ENCODE peak calls at places on chromosomes 6 and 20, in seven cellular contexts. One of them, this sample, is unnamed.

GRCh38 chr6:69146385-69146784 is 511.3 kb downstream of the ADGRB3 start:
- DNase-seq in B cell: no peak
- DNase-seq in islet precursor cell: no peak
- DNase-seq in LHCN-M2: no peak
- DNase-seq in RCC 7860: no peak
- DNase-seq in nephron progenitor cell: no peak
- DNase-seq in ELR: no peak
- DNase-seq in this sample: no peak

GRCh38 chr6:89067796-89068195 is 12.8 kb upstream of the PNRC1 start:
- DNase-seq in B cell: no peak
- DNase-seq in islet precursor cell: no peak
- DNase-seq in LHCN-M2: peak
- DNase-seq in RCC 7860: no peak
- DNase-seq in nephron progenitor cell: no peak
- DNase-seq in ELR: peak
- DNase-seq in this sample: no peak

GRCh38 chr6:170271771-170272314 is 19.0 kb downstream of the DLL1 start:
- DNase-seq in B cell: peak
- DNase-seq in islet precursor cell: no peak
- DNase-seq in LHCN-M2: no peak
- DNase-seq in RCC 7860: no peak
- DNase-seq in nephron progenitor cell: no peak
- DNase-seq in ELR: no peak
- DNase-seq in this sample: no peak

GRCh38 chr6:11845664-11846577 is 67.3 kb upstream of the ADTRP start:
- DNase-seq in B cell: no peak
- DNase-seq in islet precursor cell: no peak
- DNase-seq in LHCN-M2: no peak
- DNase-seq in RCC 7860: no peak
- DNase-seq in nephron progenitor cell: no peak
- DNase-seq in ELR: no peak
- DNase-seq in this sample: no peak

GRCh38 chr6:133187114-133187513 is 54.0 kb upstream of the EYA4 start:
- DNase-seq in B cell: no peak
- DNase-seq in islet precursor cell: no peak
- DNase-seq in LHCN-M2: no peak
- DNase-seq in RCC 7860: no peak
- DNase-seq in nephron progenitor cell: no peak
- DNase-seq in ELR: no peak
- DNase-seq in this sample: no peak

GRCh38 chr6:163634514-163635171 is 220.1 kb downstream of the QKI start:
- DNase-seq in B cell: no peak
- DNase-seq in islet precursor cell: peak
- DNase-seq in LHCN-M2: no peak
- DNase-seq in RCC 7860: no peak
- DNase-seq in nephron progenitor cell: no peak
- DNase-seq in ELR: no peak
- DNase-seq in this sample: no peak

GRCh38 chr20:13443690-13444089 is 195.0 kb downstream of the TASP1 start:
- DNase-seq in B cell: no peak
- DNase-seq in islet precursor cell: no peak
- DNase-seq in LHCN-M2: no peak
- DNase-seq in RCC 7860: no peak
- DNase-seq in nephron progenitor cell: no peak
- DNase-seq in ELR: no peak
- DNase-seq in this sample: peak

GRCh38 chr6:113047148-113047547 is 700.0 kb downstream of the RFPL4B start:
- DNase-seq in B cell: no peak
- DNase-seq in islet precursor cell: no peak
- DNase-seq in LHCN-M2: peak
- DNase-seq in RCC 7860: no peak
- DNase-seq in nephron progenitor cell: no peak
- DNase-seq in ELR: peak
- DNase-seq in this sample: peak

GRCh38 chr6:32194825-32195651 is 2.6 kb upstream of the GPSM3 start:
- DNase-seq in B cell: peak
- DNase-seq in islet precursor cell: no peak
- DNase-seq in LHCN-M2: peak
- DNase-seq in RCC 7860: peak
- DNase-seq in nephron progenitor cell: no peak
- DNase-seq in ELR: peak
- DNase-seq in this sample: peak

GRCh38 chr6:7328159-7328713 is 15.2 kb upstream of the SSR1 start:
- DNase-seq in B cell: no peak
- DNase-seq in islet precursor cell: no peak
- DNase-seq in LHCN-M2: peak
- DNase-seq in RCC 7860: no peak
- DNase-seq in nephron progenitor cell: no peak
- DNase-seq in ELR: no peak
- DNase-seq in this sample: no peak

This sample was measured in myocyte.